ENCODE peak calls at places on chromosomes 4 and X, in seven cellular contexts. E is H9, M is fibroblast of lung, F is endodermal cell, C is neuronal stem cell, V is NT2/D1, Z is mesenchymal stem cell. T is an unnamed sample.

GRCh38 chr4:105171912-105172311 is 25.2 kb downstream of the TET2 start:
- DNase-seq in E (no peak), M (no peak), F (no peak), C (no peak), V (no peak), Z (no peak), T (no peak)

GRCh38 chrX:83759872-83760271 is 101.1 kb upstream of the CYLC1 start:
- DNase-seq in E (no peak), M (peak; percentile 3), F (no peak), C (peak; percentile 23), V (peak; percentile 22), Z (no peak), T (no peak)

GRCh38 chr4:154164931-154165839 is 326.4 kb downstream of the DCHS2 start:
- DNase-seq in E (no peak), M (peak; percentile 93), F (no peak), C (no peak), V (no peak), Z (peak; percentile 98), T (peak; percentile 97)

GRCh38 chr4:14592950-14593349 is 409.3 kb upstream of the CPEB2 start:
- DNase-seq in E (no peak), M (no peak), F (no peak), C (no peak), V (no peak), Z (no peak), T (no peak)

GRCh38 chr4:6767341-6767724 is 15.2 kb upstream of the KIAA0232 start:
- DNase-seq in E (no peak), M (no peak), F (peak; percentile 29), C (no peak), V (no peak), Z (no peak), T (peak; percentile 70)

GRCh38 chr4:176193898-176194297 is 1.5 kb downstream of the SPATA4 start:
- DNase-seq in E (no peak), M (peak; percentile 65), F (no peak), C (no peak), V (no peak), Z (peak; percentile 71), T (peak; percentile 95)

GRCh38 chr4:37726666-37727065 is 40.5 kb upstream of the RELL1 start:
- DNase-seq in E (no peak), M (peak; percentile 69), F (no peak), C (no peak), V (no peak), Z (no peak), T (no peak)

GRCh38 chr4:138111462-138112000 is 130.6 kb downstream of the SLC7A11 start:
- DNase-seq in E (peak; percentile 54), M (no peak), F (peak; percentile 72), C (no peak), V (no peak), Z (peak; percentile 7), T (peak; percentile 71)

GRCh38 chrX:6909396-6909795 is 238.1 kb upstream of the STS start:
- DNase-seq in E (no peak), M (no peak), F (no peak), C (no peak), V (no peak), Z (no peak), T (no peak)

GRCh38 chrX:19682712-19683331 is 167.5 kb upstream of the MAP3K15 start:
- DNase-seq in E (peak; percentile 49), M (peak; percentile 95), F (peak; percentile 67), C (peak; percentile 3), V (no peak), Z (peak; percentile 96), T (no peak)

GRCh38 chr4:81740492-81740891 is 268.8 kb upstream of the RASGEF1B start:
- DNase-seq in E (no peak), M (no peak), F (no peak), C (no peak), V (no peak), Z (no peak), T (no peak)

GRCh38 chr4:173685761-173686260 is 155.8 kb upstream of the HAND2 start:
- DNase-seq in E (no peak), M (no peak), F (no peak), C (no peak), V (no peak), Z (no peak), T (no peak)

GRCh38 chr4:14513471-14513870 is 488.8 kb upstream of the CPEB2 start:
- DNase-seq in E (no peak), M (peak; percentile 37), F (no peak), C (no peak), V (no peak), Z (no peak), T (no peak)

GRCh38 chrX:148298737-148299136 is 201.7 kb upstream of the AFF2 start:
- DNase-seq in E (no peak), M (no peak), F (no peak), C (no peak), V (no peak), Z (no peak), T (peak; percentile 59)

GRCh38 chr4:58136611-58137010 is 1026.4 kb upstream of the IGFBP7 start:
- DNase-seq in E (no peak), M (no peak), F (no peak), C (no peak), V (no peak), Z (no peak), T (no peak)

GRCh38 chr4:149264093-149264733 is 551.4 kb downstream of the IQCM start:
- DNase-seq in E (peak; percentile 46), M (peak; percentile 74), F (peak; percentile 75), C (peak; percentile 26), V (peak; percentile 25), Z (peak; percentile 48), T (peak; percentile 39)

GRCh38 chrX:1481636-1482529 is 29.2 kb upstream of the ASMTL start:
- DNase-seq in E (peak; percentile 81), M (peak; percentile 83), F (peak; percentile 84), C (no peak), V (peak; percentile 68), Z (peak; percentile 89), T (peak; percentile 44)

GRCh38 chrX:48908600-48908999 is 2.8 kb downstream of the SLC35A2 start:
- DNase-seq in E (no peak), M (no peak), F (no peak), C (no peak), V (no peak), Z (no peak), T (no peak)

GRCh38 chr4:173168396-173169177 is at the start of gene GALNT7:
- DNase-seq in E (peak; percentile 88), M (peak; percentile 57), F (peak; percentile 94), C (peak; percentile 68), V (peak; percentile 74), Z (peak; percentile 69), T (peak; percentile 66)

GRCh38 chrX:71466979-71467523 is 65.9 kb upstream of the OGT start:
- DNase-seq in E (no peak), M (no peak), F (no peak), C (no peak), V (no peak), Z (no peak), T (no peak)

GRCh38 chrX:48538641-48539344 is 721 bp upstream of the TBC1D25 start:
- DNase-seq in E (no peak), M (no peak), F (no peak), C (no peak), V (no peak), Z (no peak), T (no peak)

GRCh38 chrX:71099736-71100135 is 4.1 kb downstream of the FOXO4 start:
- DNase-seq in E (peak; percentile 57), M (no peak), F (peak; percentile 68), C (no peak), V (peak; percentile 57), Z (no peak), T (no peak)

GRCh38 chr4:167868163-167868562 is 224.2 kb upstream of the ANXA10 start:
- DNase-seq in E (no peak), M (peak; percentile 40), F (no peak), C (no peak), V (no peak), Z (no peak), T (no peak)

DNA sequence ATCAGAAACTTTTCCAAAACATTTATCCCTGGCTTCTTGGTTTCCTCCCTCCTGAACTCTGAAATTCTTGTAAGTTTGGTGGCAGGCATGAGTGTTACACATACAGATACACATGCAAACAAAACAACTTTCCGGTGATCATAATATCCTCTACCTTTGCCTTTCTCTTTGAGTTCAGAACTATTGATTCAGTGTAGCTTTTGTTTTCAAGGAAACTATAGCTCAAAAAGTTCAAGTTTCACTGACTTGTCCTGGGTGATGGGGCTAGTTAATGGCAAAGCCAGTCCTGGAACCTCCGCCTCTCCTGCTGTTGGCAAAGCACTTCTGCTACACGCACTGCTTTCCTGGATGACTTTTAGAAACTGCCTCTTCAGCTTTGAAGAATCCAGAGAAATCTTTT is 177.3 kb upstream of the FAT1 start:
- DNase-seq in E (no peak), M (no peak), F (no peak), C (no peak), V (no peak), Z (no peak), T (no peak)
- H3K9ac ChIP-seq in E (no peak overlapping the region), M (no peak overlapping the region), F (no peak overlapping the region), C (no peak overlapping the region), V (no peak overlapping the region), Z (peak overlapping the region; percentile 45), T (no peak overlapping the region)

DNA sequence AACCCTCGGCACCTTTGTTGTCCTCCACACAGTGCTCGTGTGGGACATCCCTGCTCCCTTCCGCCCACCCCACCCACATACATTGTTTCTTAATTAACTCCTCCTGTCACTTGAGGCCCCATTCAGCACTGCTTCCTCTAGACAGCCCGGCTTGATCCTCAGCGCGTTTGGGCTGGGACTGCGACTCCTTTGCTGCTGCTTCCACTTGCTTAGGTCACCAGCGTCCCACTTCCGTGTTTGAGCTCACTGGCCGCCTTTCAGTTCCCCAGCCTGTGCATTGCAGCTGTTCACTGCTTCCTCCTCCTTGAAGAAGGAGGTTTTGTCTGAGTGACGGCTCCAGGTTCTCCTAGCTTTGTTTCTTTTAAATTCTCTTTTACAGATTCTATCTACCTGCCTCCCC is 16.1 kb downstream of the RNF4 start:
- DNase-seq in E (no peak), M (no peak), F (peak; percentile 60), C (no peak), V (no peak), Z (no peak), T (no peak)
- H3K4me1 ChIP-seq in E (peaks cover 2% of the 10 kb centered on the region), M (peaks cover 6% of the 10 kb centered on the region), F (no peaks in the 10 kb centered on the region), C (peaks cover 5% of the 10 kb centered on the region), V (peaks cover 29% of the 10 kb centered on the region), Z (peaks cover 13% of the 10 kb centered on the region), T (peaks cover 9% of the 10 kb centered on the region)

GRCh38 chrX:41276661-41277506 is 57.1 kb upstream of the DDX3X start:
- DNase-seq in E (peak; percentile 43), M (peak; percentile 16), F (peak; percentile 61), C (no peak), V (no peak), Z (no peak), T (no peak)
- H3K9ac ChIP-seq in E (peak overlapping the region; percentile 33), M (peak overlapping the region; percentile 16), F (no peak overlapping the region), C (no peak overlapping the region), V (peak overlapping the region; percentile 72), Z (peak overlapping the region; percentile 77), T (no peak overlapping the region)

GRCh38 chrX:45783002-45783401 is 582.3 kb upstream of the DIPK2B start:
- DNase-seq in E (no peak), M (no peak), F (no peak), C (no peak), V (no peak), Z (no peak), T (no peak)
- H3K4me1 ChIP-seq in E (peaks cover 12% of the 10 kb centered on the region), M (peaks cover 6% of the 10 kb centered on the region), F (no peaks in the 10 kb centered on the region), C (peaks cover 4% of the 10 kb centered on the region), V (peaks cover 13% of the 10 kb centered on the region), Z (peaks cover 8% of the 10 kb centered on the region), T (peaks cover 76% of the 10 kb centered on the region)

T was measured in mammary epithelial cell.